ENCODE peak calls at places on chromosomes 13 and 19, in seven cellular contexts. One of them, this sample, is unnamed.

GRCh38 chr19:6091771-6092291 is 18.5 kb downstream of the RFX2 start:
- DNase-seq in non-pigmented ciliary epithelial cell: no peak
- DNase-seq in endothelial cell: no peak
- DNase-seq in AG08396: no peak
- DNase-seq in cardiac fibroblast: peak; percentile 53
- DNase-seq in lung: no peak
- DNase-seq in GDM1: no peak
- DNase-seq in this sample: no peak

GRCh38 chr13:28140433-28141125 is 2.2 kb downstream of the PAN3 start:
- DNase-seq in non-pigmented ciliary epithelial cell: no peak
- DNase-seq in endothelial cell: no peak
- DNase-seq in AG08396: no peak
- DNase-seq in cardiac fibroblast: peak; percentile 13
- DNase-seq in lung: no peak
- DNase-seq in GDM1: no peak
- DNase-seq in this sample: no peak

GRCh38 chr19:14686411-14686810 is 3.4 kb upstream of the ZNF333 start:
- DNase-seq in non-pigmented ciliary epithelial cell: no peak
- DNase-seq in endothelial cell: no peak
- DNase-seq in AG08396: no peak
- DNase-seq in cardiac fibroblast: peak; percentile 50
- DNase-seq in lung: no peak
- DNase-seq in GDM1: peak; percentile 1
- DNase-seq in this sample: peak; percentile 20

GRCh38 chr13:94968040-94968756 is 255.9 kb upstream of the SOX21 start:
- DNase-seq in non-pigmented ciliary epithelial cell: no peak
- DNase-seq in endothelial cell: peak; percentile 46
- DNase-seq in AG08396: peak; percentile 15
- DNase-seq in cardiac fibroblast: no peak
- DNase-seq in lung: no peak
- DNase-seq in GDM1: no peak
- DNase-seq in this sample: peak; percentile 61

GRCh38 chr13:38686635-38687245 is at the start of gene FREM2:
- DNase-seq in non-pigmented ciliary epithelial cell: no peak
- DNase-seq in endothelial cell: peak; percentile 72
- DNase-seq in AG08396: no peak
- DNase-seq in cardiac fibroblast: peak; percentile 4
- DNase-seq in lung: peak; percentile 80
- DNase-seq in GDM1: no peak
- DNase-seq in this sample: peak; percentile 97

GRCh38 chr19:8320564-8321066 is 560 bp downstream of the NDUFA7 start:
- DNase-seq in non-pigmented ciliary epithelial cell: no peak
- DNase-seq in endothelial cell: peak; percentile 37
- DNase-seq in AG08396: no peak
- DNase-seq in cardiac fibroblast: peak; percentile 26
- DNase-seq in lung: no peak
- DNase-seq in GDM1: no peak
- DNase-seq in this sample: peak; percentile 10

GRCh38 chr13:113291997-113292862 is 4.8 kb upstream of the LAMP1 start:
- DNase-seq in non-pigmented ciliary epithelial cell: no peak
- DNase-seq in endothelial cell: peak; percentile 25
- DNase-seq in AG08396: peak; percentile 45
- DNase-seq in cardiac fibroblast: peak; percentile 3
- DNase-seq in lung: no peak
- DNase-seq in GDM1: peak; percentile 20
- DNase-seq in this sample: peak; percentile 19

GRCh38 chr13:46864941-46865340 is 31.9 kb downstream of the HTR2A start:
- DNase-seq in non-pigmented ciliary epithelial cell: no peak
- DNase-seq in endothelial cell: no peak
- DNase-seq in AG08396: no peak
- DNase-seq in cardiac fibroblast: no peak
- DNase-seq in lung: no peak
- DNase-seq in GDM1: no peak
- DNase-seq in this sample: no peak

GRCh38 chr19:41334793-41335192 is 18.9 kb downstream of the TGFB1 start:
- DNase-seq in non-pigmented ciliary epithelial cell: no peak
- DNase-seq in endothelial cell: no peak
- DNase-seq in AG08396: no peak
- DNase-seq in cardiac fibroblast: no peak
- DNase-seq in lung: no peak
- DNase-seq in GDM1: peak; percentile 21
- DNase-seq in this sample: no peak

GRCh38 chr13:112983428-112984196 is 14.6 kb downstream of the MCF2L start:
- DNase-seq in non-pigmented ciliary epithelial cell: no peak
- DNase-seq in endothelial cell: no peak
- DNase-seq in AG08396: no peak
- DNase-seq in cardiac fibroblast: no peak
- DNase-seq in lung: no peak
- DNase-seq in GDM1: no peak
- DNase-seq in this sample: peak; percentile 78

GRCh38 chr19:39037194-39037593 is 4.8 kb upstream of the FBXO27 start:
- DNase-seq in non-pigmented ciliary epithelial cell: no peak
- DNase-seq in endothelial cell: no peak
- DNase-seq in AG08396: no peak
- DNase-seq in cardiac fibroblast: no peak
- DNase-seq in lung: no peak
- DNase-seq in GDM1: no peak
- DNase-seq in this sample: no peak

GRCh38 chr13:100297413-100297812 is 208.5 kb downstream of the PCCA start:
- DNase-seq in non-pigmented ciliary epithelial cell: no peak
- DNase-seq in endothelial cell: no peak
- DNase-seq in AG08396: no peak
- DNase-seq in cardiac fibroblast: no peak
- DNase-seq in lung: no peak
- DNase-seq in GDM1: no peak
- DNase-seq in this sample: no peak

GRCh38 chr19:32798201-32798600 is 71.4 kb downstream of the SLC7A9 start:
- DNase-seq in non-pigmented ciliary epithelial cell: no peak
- DNase-seq in endothelial cell: no peak
- DNase-seq in AG08396: no peak
- DNase-seq in cardiac fibroblast: no peak
- DNase-seq in lung: no peak
- DNase-seq in GDM1: no peak
- DNase-seq in this sample: peak; percentile 69

GRCh38 chr13:20416223-20416622 is 109.4 kb downstream of the CRYL1 start:
- DNase-seq in non-pigmented ciliary epithelial cell: no peak
- DNase-seq in endothelial cell: no peak
- DNase-seq in AG08396: no peak
- DNase-seq in cardiac fibroblast: no peak
- DNase-seq in lung: no peak
- DNase-seq in GDM1: no peak
- DNase-seq in this sample: no peak

GRCh38 chr19:46660601-46661019 is 372 bp downstream of the DACT3 start:
- DNase-seq in non-pigmented ciliary epithelial cell: no peak
- DNase-seq in endothelial cell: no peak
- DNase-seq in AG08396: no peak
- DNase-seq in cardiac fibroblast: no peak
- DNase-seq in lung: no peak
- DNase-seq in GDM1: no peak
- DNase-seq in this sample: no peak